ENCODE peak calls at places on chromosomes 12 and 14, in seven cellular contexts. S is GM12865, M is right lobe of liver, T is cardiac muscle cell, C is RWPE2, Q is fibroblast of lung, G is lower leg skin. E is an unnamed sample.

GRCh38 chr12:8709124-8709830 is 11.5 kb downstream of the RIMKLB start:
- DNase-seq in C (no peak), M (no peak), G (no peak), T (no peak), S (peak), Q (no peak), E (no peak)

GRCh38 chr14:67221248-67221981 is 19.8 kb upstream of the PALS1 start:
- DNase-seq in C (no peak), Q (peak), S (no peak), G (no peak), M (no peak), T (no peak), E (no peak)

GRCh38 chr14:74510955-74511354 is 17.4 kb downstream of the ISCA2 start:
- DNase-seq in C (peak), Q (peak), M (no peak), T (no peak), G (no peak), S (no peak), E (peak)

GRCh38 chr12:130982565-130983225 is 29.0 kb downstream of the ADGRD1 start:
- DNase-seq in G (no peak), C (no peak), M (no peak), T (no peak), Q (no peak), S (no peak), E (peak)

GRCh38 chr12:27396416-27396815 is 50.1 kb upstream of the SMCO2 start:
- DNase-seq in S (no peak), M (no peak), C (no peak), T (peak), G (no peak), Q (peak), E (no peak)

GRCh38 chr12:65464930-65465329 is 186.4 kb downstream of the MSRB3 start:
- DNase-seq in C (no peak), Q (peak), T (peak), M (no peak), G (no peak), S (no peak), E (no peak)

GRCh38 chr12:1422604-1423315 is 171.6 kb downstream of the FBXL14 start:
- DNase-seq in Q (no peak), G (no peak), C (no peak), M (no peak), T (no peak), S (peak), E (no peak)

GRCh38 chr14:99445916-99446315 is 34.7 kb downstream of the SETD3 start:
- DNase-seq in C (no peak), T (no peak), S (no peak), G (no peak), Q (no peak), M (no peak), E (no peak)

GRCh38 chr12:93245543-93245942 is 132.2 kb upstream of the NUDT4 start:
- DNase-seq in G (no peak), S (peak), T (no peak), M (no peak), C (no peak), Q (no peak), E (peak)

GRCh38 chr12:57626111-57626928 is 6.7 kb downstream of the B4GALNT1 start:
- DNase-seq in C (no peak), G (no peak), T (no peak), S (no peak), Q (no peak), M (peak), E (peak)

GRCh38 chr12:120759591-120760348 is 34.1 kb downstream of the ACADS start:
- DNase-seq in G (no peak), C (no peak), T (no peak), Q (no peak), S (no peak), M (no peak), E (no peak)

GRCh38 chr14:68772761-68773381 is 20.0 kb downstream of the ZFP36L1 start:
- DNase-seq in S (no peak), G (no peak), M (no peak), T (no peak), C (no peak), Q (no peak), E (no peak)

GRCh38 chr12:115597157-115597712 is 680.3 kb downstream of the MED13L start:
- DNase-seq in C (no peak), T (peak), S (peak), Q (peak), G (no peak), M (no peak), E (no peak)

GRCh38 chr12:59396519-59396918 is 199.3 kb upstream of the SLC16A7 start:
- DNase-seq in G (no peak), C (no peak), S (no peak), M (peak), Q (no peak), T (no peak), E (no peak)

GRCh38 chr14:61342941-61343340 is 21.6 kb downstream of the PRKCH start:
- DNase-seq in C (no peak), T (no peak), G (no peak), M (no peak), S (no peak), Q (no peak), E (no peak)
- H3K4me3 ChIP-seq in C (no peak), T (no peak), G (no peak), M (no peak), S (no peak), Q (no peak), E (no peak)

GRCh38 chr14:73238262-73238852 is 1.1 kb downstream of the PAPLN start:
- DNase-seq in M (no peak), C (peak), G (no peak), S (no peak), T (peak), Q (peak), E (no peak)

GRCh38 chr14:73237786-73238261 is 518 bp downstream of the PAPLN start:
- DNase-seq in T (no peak), M (no peak), Q (peak), S (no peak), C (peak), G (no peak), E (peak)

GRCh38 chr14:73236752-73237218 is 521 bp upstream of the PAPLN start:
- DNase-seq in C (no peak), G (no peak), M (no peak), S (no peak), T (no peak), Q (no peak), E (no peak)

GRCh38 chr14:73236157-73236556 is 1.1 kb upstream of the PAPLN start:
- DNase-seq in G (no peak), T (no peak), Q (no peak), M (no peak), C (peak), S (no peak), E (no peak)

GRCh38 chr14:73237219-73237785 is at the start of gene PAPLN:
- DNase-seq in C (peak), T (peak), Q (peak), M (peak), S (no peak), G (no peak), E (peak)
- TF ChIP-seq CTCF in C (no peak), T (no peak), Q (no peak), M (no peak), S (no peak), G (no peak), E (no peak)

DNA sequence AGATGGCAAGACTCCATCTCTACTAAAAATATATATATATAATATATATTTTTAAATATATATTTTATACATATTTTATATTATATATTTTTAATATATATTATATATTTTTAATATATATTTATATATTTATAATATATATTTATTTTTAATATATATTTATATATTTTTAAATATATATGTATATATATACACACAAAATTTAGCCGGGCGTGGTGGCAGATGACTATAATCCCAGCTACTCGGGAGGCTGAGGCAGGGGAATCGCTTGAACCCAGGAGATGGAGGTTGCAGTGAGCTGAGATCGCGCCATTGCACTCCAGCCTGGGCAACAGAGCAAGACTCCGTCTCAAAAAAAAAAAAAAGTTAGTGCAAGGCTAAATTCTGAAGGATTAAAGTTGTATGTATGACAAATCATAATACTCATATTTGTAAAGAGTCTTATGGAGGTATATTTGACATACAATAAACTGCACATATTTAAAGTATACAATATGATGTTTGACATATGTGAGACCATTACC is 7.7 kb upstream of the TDG start:
- DNase-seq in Q (no peak), S (no peak), T (no peak), G (no peak), C (no peak), M (no peak), E (no peak)
- H3K4me3 ChIP-seq in Q (no peak), S (peak), T (peak), G (no peak), C (no peak), M (peak), E (no peak)

DNA sequence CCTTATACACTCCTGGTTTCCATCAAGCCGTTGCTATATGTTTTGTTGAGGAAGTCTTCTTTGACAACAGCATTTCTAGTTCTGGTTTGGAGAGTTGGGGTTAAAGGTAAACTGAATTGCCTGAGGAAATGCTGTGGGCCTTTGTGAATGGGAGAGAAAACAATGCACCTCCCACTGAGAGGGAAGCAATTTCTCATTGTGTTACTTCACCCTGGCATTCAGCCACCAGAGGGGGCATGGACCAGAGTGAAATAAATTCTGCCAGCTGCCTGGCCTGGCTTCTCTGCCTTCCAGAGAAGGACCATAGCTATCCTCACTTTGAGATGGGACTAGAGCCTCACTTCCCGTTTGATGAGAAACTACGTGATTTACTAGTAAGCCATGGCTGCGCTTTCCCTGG is 475.3 kb downstream of the EGLN3 start:
- DNase-seq in Q (peak), C (no peak), T (peak), S (peak), M (no peak), G (no peak), E (peak)
- TF ChIP-seq CTCF in Q (peak), C (peak), T (peak), S (no peak), M (no peak), G (no peak), E (peak)

GRCh38 chr12:45292486-45293195 is 76.7 kb downstream of the ANO6 start:
- DNase-seq in T (no peak), C (no peak), M (no peak), S (no peak), Q (no peak), G (no peak), E (no peak)
- H3K4me3 ChIP-seq in T (no peak), C (no peak), M (no peak), S (no peak), Q (no peak), G (no peak), E (no peak)

GRCh38 chr14:54503476-54503875 is 6.2 kb upstream of the CGRRF1 start:
- DNase-seq in G (no peak), M (no peak), C (no peak), S (no peak), T (peak), Q (peak), E (no peak)
- TF ChIP-seq CTCF in G (no peak), M (peak), C (peak), S (peak), T (peak), Q (peak), E (peak)

GRCh38 chr12:88578821-88579518 is 1.3 kb downstream of the KITLG start:
- DNase-seq in Q (no peak), C (no peak), G (no peak), S (no peak), M (no peak), T (no peak), E (peak)
- H3K4me3 ChIP-seq in Q (peak), C (peak), G (peak), S (peak), M (peak), T (peak), E (peak)